ENCODE peak calls at places on chromosomes 5 and 9, in eight cellular contexts. One of them, this sample, is unnamed. For H3K36me3, the result is how much of the 10 kb centered on the place peaks cover.

GRCh38 chr9:17832812-17833211 is 253.9 kb downstream of the SH3GL2 start:
- DNase-seq in suprapubic skin: no peak
- DNase-seq in heart left ventricle: no peak
- DNase-seq in left ventricle myocardium inferior: no peak
- DNase-seq in Caco-2: no peak
- DNase-seq in esophagus squamous epithelium: no peak
- DNase-seq in mammary epithelial cell: no peak
- DNase-seq in PC-3: peak
- DNase-seq in this sample: no peak

GRCh38 chr5:50958852-50959457 is 292.5 kb downstream of the PARP8 start:
- DNase-seq in suprapubic skin: no peak
- DNase-seq in esophagus squamous epithelium: no peak
- DNase-seq in left ventricle myocardium inferior: no peak
- DNase-seq in PC-3: peak
- DNase-seq in mammary epithelial cell: peak
- DNase-seq in Caco-2: peak
- DNase-seq in heart left ventricle: no peak
- DNase-seq in this sample: no peak

GRCh38 chr5:92505145-92505544 is 1075.9 kb downstream of the NR2F1-AS1 start:
- DNase-seq in esophagus squamous epithelium: no peak
- DNase-seq in Caco-2: no peak
- DNase-seq in mammary epithelial cell: peak
- DNase-seq in PC-3: no peak
- DNase-seq in heart left ventricle: no peak
- DNase-seq in suprapubic skin: no peak
- DNase-seq in left ventricle myocardium inferior: no peak
- DNase-seq in this sample: no peak

GRCh38 chr9:127974769-127975261 is 6.0 kb downstream of the EEIG1 start:
- DNase-seq in left ventricle myocardium inferior: no peak
- DNase-seq in esophagus squamous epithelium: no peak
- DNase-seq in suprapubic skin: no peak
- DNase-seq in heart left ventricle: peak
- DNase-seq in mammary epithelial cell: no peak
- DNase-seq in PC-3: no peak
- DNase-seq in Caco-2: no peak
- DNase-seq in this sample: no peak

GRCh38 chr5:39102684-39103155 is 28.5 kb upstream of the RICTOR start:
- DNase-seq in esophagus squamous epithelium: no peak
- DNase-seq in suprapubic skin: no peak
- DNase-seq in PC-3: no peak
- DNase-seq in Caco-2: no peak
- DNase-seq in left ventricle myocardium inferior: no peak
- DNase-seq in mammary epithelial cell: no peak
- DNase-seq in heart left ventricle: no peak
- DNase-seq in this sample: no peak

GRCh38 chr5:62569466-62569865 is 9.2 kb upstream of the LRRC70 start:
- DNase-seq in Caco-2: no peak
- DNase-seq in esophagus squamous epithelium: no peak
- DNase-seq in suprapubic skin: no peak
- DNase-seq in mammary epithelial cell: no peak
- DNase-seq in left ventricle myocardium inferior: no peak
- DNase-seq in PC-3: no peak
- DNase-seq in heart left ventricle: no peak
- DNase-seq in this sample: no peak

GRCh38 chr9:134652291-134653225 is 11.0 kb downstream of the COL5A1 start:
- DNase-seq in left ventricle myocardium inferior: peak
- DNase-seq in PC-3: no peak
- DNase-seq in suprapubic skin: no peak
- DNase-seq in esophagus squamous epithelium: no peak
- DNase-seq in mammary epithelial cell: no peak
- DNase-seq in Caco-2: no peak
- DNase-seq in heart left ventricle: peak
- DNase-seq in this sample: no peak

GRCh38 chr9:133612051-133612450 is 2.9 kb upstream of the FAM163B start:
- DNase-seq in esophagus squamous epithelium: no peak
- DNase-seq in suprapubic skin: no peak
- DNase-seq in Caco-2: no peak
- DNase-seq in heart left ventricle: no peak
- DNase-seq in mammary epithelial cell: no peak
- DNase-seq in PC-3: no peak
- DNase-seq in left ventricle myocardium inferior: no peak
- DNase-seq in this sample: no peak

GRCh38 chr5:141559481-141559880 is 59.3 kb downstream of the DIAPH1 start:
- DNase-seq in Caco-2: no peak
- DNase-seq in suprapubic skin: no peak
- DNase-seq in PC-3: peak
- DNase-seq in left ventricle myocardium inferior: no peak
- DNase-seq in heart left ventricle: no peak
- DNase-seq in esophagus squamous epithelium: no peak
- DNase-seq in mammary epithelial cell: peak
- DNase-seq in this sample: no peak

GRCh38 chr5:167123126-167123525 is 1168.3 kb upstream of the WWC1 start:
- DNase-seq in mammary epithelial cell: no peak
- DNase-seq in PC-3: no peak
- DNase-seq in suprapubic skin: no peak
- DNase-seq in esophagus squamous epithelium: no peak
- DNase-seq in heart left ventricle: no peak
- DNase-seq in left ventricle myocardium inferior: no peak
- DNase-seq in Caco-2: no peak
- DNase-seq in this sample: no peak

GRCh38 chr5:58450811-58451629 is 8.9 kb downstream of the PLK2 start:
- DNase-seq in Caco-2: no peak
- DNase-seq in left ventricle myocardium inferior: no peak
- DNase-seq in mammary epithelial cell: peak
- DNase-seq in PC-3: no peak
- DNase-seq in heart left ventricle: no peak
- DNase-seq in esophagus squamous epithelium: no peak
- DNase-seq in suprapubic skin: no peak
- DNase-seq in this sample: no peak

GRCh38 chr5:149635394-149635793 is 54.1 kb downstream of the ARHGEF37 start:
- DNase-seq in Caco-2: no peak
- DNase-seq in heart left ventricle: no peak
- DNase-seq in left ventricle myocardium inferior: no peak
- DNase-seq in esophagus squamous epithelium: no peak
- DNase-seq in suprapubic skin: peak
- DNase-seq in mammary epithelial cell: peak
- DNase-seq in PC-3: no peak
- DNase-seq in this sample: no peak

GRCh38 chr9:69470186-69470977 is 145.4 kb downstream of the ENTREP1 start:
- DNase-seq in mammary epithelial cell: no peak
- DNase-seq in esophagus squamous epithelium: no peak
- DNase-seq in Caco-2: peak
- DNase-seq in heart left ventricle: no peak
- DNase-seq in PC-3: no peak
- DNase-seq in left ventricle myocardium inferior: no peak
- DNase-seq in suprapubic skin: no peak
- DNase-seq in this sample: no peak

GRCh38 chr5:584846-585245 is 27.3 kb upstream of the CEP72 start:
- DNase-seq in mammary epithelial cell: no peak
- DNase-seq in suprapubic skin: no peak
- DNase-seq in heart left ventricle: no peak
- DNase-seq in esophagus squamous epithelium: no peak
- DNase-seq in PC-3: no peak
- DNase-seq in left ventricle myocardium inferior: no peak
- DNase-seq in Caco-2: no peak
- DNase-seq in this sample: no peak

GRCh38 chr9:71755230-71755629 is 13.1 kb downstream of the CEMIP2 start:
- DNase-seq in mammary epithelial cell: no peak
- DNase-seq in Caco-2: no peak
- DNase-seq in left ventricle myocardium inferior: no peak
- DNase-seq in suprapubic skin: no peak
- DNase-seq in PC-3: no peak
- DNase-seq in esophagus squamous epithelium: no peak
- DNase-seq in heart left ventricle: no peak
- DNase-seq in this sample: no peak

GRCh38 chr9:71758277-71758676 is 10.0 kb downstream of the CEMIP2 start:
- DNase-seq in PC-3: peak
- DNase-seq in esophagus squamous epithelium: no peak
- DNase-seq in Caco-2: no peak
- DNase-seq in mammary epithelial cell: no peak
- DNase-seq in heart left ventricle: no peak
- DNase-seq in suprapubic skin: no peak
- DNase-seq in left ventricle myocardium inferior: no peak
- DNase-seq in this sample: no peak

GRCh38 chr9:71755869-71756268 is 12.4 kb downstream of the CEMIP2 start:
- DNase-seq in Caco-2: no peak
- DNase-seq in mammary epithelial cell: no peak
- DNase-seq in PC-3: no peak
- DNase-seq in left ventricle myocardium inferior: no peak
- DNase-seq in heart left ventricle: no peak
- DNase-seq in esophagus squamous epithelium: no peak
- DNase-seq in suprapubic skin: no peak
- DNase-seq in this sample: no peak

GRCh38 chr9:71758785-71759184 is 9.5 kb downstream of the CEMIP2 start:
- DNase-seq in PC-3: peak
- DNase-seq in esophagus squamous epithelium: no peak
- DNase-seq in heart left ventricle: no peak
- DNase-seq in Caco-2: no peak
- DNase-seq in left ventricle myocardium inferior: no peak
- DNase-seq in suprapubic skin: no peak
- DNase-seq in mammary epithelial cell: peak
- DNase-seq in this sample: no peak

DNA sequence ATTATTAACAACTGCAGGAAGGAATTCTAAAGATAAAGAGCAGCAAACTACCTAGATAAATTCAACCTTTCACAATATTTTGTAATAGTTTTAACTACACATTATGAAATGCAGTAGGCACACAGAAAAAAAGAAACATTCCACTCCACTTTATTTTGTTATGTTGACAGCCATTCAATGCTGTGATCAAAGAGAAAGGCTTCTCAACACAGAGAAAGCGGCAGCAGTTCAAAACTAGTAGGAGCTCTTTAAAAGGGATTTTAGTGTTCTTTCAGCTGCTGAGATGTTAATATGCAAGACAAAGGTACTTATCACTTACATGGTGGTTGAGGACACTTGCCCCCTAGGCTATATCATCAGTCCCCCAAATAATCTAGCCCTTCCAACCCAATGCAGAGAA is 11.6 kb downstream of the CEMIP2 start:
- DNase-seq in mammary epithelial cell: no peak
- DNase-seq in esophagus squamous epithelium: no peak
- DNase-seq in left ventricle myocardium inferior: no peak
- DNase-seq in PC-3: no peak
- DNase-seq in Caco-2: no peak
- DNase-seq in suprapubic skin: no peak
- DNase-seq in heart left ventricle: no peak
- DNase-seq in this sample: no peak
- H3K36me3 ChIP-seq in mammary epithelial cell: under half
- H3K36me3 ChIP-seq in esophagus squamous epithelium: under half
- H3K36me3 ChIP-seq in left ventricle myocardium inferior: under half
- H3K36me3 ChIP-seq in PC-3: under half
- H3K36me3 ChIP-seq in Caco-2: under half
- H3K36me3 ChIP-seq in suprapubic skin: under half
- H3K36me3 ChIP-seq in heart left ventricle: under half
- H3K36me3 ChIP-seq in this sample: under half

DNA sequence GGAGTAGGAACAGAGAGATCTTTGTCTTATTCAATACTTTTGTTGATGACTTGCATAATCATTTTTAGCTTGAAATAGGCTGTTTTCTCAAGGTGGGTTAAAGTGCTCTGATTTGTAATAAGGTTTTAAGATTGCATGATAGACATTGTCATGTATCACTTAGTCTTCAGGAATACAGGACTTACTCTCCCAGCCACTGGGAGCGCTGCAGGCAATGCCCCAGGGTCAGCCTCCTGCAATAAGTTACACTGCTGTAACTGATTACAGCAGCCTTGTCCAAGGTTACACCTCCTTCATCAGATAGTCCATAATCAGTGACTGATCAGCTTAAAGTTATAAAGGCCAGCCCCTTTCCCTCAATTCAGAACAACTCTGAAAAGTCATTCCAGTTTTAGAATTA is 218.6 kb downstream of the ESM1 start:
- DNase-seq in Caco-2: peak
- DNase-seq in left ventricle myocardium inferior: no peak
- DNase-seq in heart left ventricle: no peak
- DNase-seq in suprapubic skin: no peak
- DNase-seq in PC-3: no peak
- DNase-seq in mammary epithelial cell: peak
- DNase-seq in esophagus squamous epithelium: no peak
- DNase-seq in this sample: no peak
- TF ChIP-seq CTCF in Caco-2: peak
- TF ChIP-seq CTCF in left ventricle myocardium inferior: no peak
- TF ChIP-seq CTCF in heart left ventricle: no peak
- TF ChIP-seq CTCF in suprapubic skin: no peak
- TF ChIP-seq CTCF in PC-3: peak
- TF ChIP-seq CTCF in mammary epithelial cell: peak
- TF ChIP-seq CTCF in esophagus squamous epithelium: no peak
- TF ChIP-seq CTCF in this sample: no peak

DNA sequence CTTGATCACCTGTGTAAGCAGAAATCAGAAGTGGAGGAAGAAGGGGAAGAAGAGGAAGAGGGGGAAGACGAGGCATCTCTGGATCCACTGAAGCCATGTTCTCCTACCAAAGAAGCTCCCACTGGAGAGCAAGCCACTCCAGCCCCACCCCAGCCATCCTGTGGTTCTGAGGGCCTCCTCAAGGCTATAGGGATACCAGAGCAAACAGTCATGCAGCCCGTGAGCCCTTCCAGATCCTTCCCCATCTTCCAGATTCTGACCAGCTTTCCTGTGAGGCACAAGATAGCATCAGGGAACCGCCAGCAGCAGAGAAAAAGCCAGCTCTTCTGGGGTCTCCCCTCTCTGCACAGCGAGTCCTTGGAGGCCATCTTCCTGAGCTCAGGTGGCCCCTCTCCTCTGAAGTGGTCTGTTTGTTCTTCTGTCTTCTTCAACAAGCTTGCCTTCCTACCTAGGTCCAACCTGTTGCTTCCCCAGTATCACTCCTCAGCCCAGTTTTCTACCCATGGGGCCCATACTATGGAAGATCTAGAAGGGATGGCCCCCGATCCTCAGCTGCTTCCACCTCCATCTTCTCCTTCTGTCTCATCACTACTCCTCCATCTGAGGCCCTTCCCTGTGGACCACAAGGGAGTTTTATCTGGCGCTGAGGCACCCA is 29.4 kb downstream of the VCP start:
- DNase-seq in PC-3: no peak
- DNase-seq in suprapubic skin: no peak
- DNase-seq in mammary epithelial cell: no peak
- DNase-seq in heart left ventricle: no peak
- DNase-seq in left ventricle myocardium inferior: no peak
- DNase-seq in esophagus squamous epithelium: no peak
- DNase-seq in Caco-2: no peak
- DNase-seq in this sample: no peak
- H3K36me3 ChIP-seq in PC-3: under half
- H3K36me3 ChIP-seq in suprapubic skin: under half
- H3K36me3 ChIP-seq in mammary epithelial cell: under half
- H3K36me3 ChIP-seq in heart left ventricle: half or more
- H3K36me3 ChIP-seq in left ventricle myocardium inferior: half or more
- H3K36me3 ChIP-seq in esophagus squamous epithelium: under half
- H3K36me3 ChIP-seq in Caco-2: under half
- H3K36me3 ChIP-seq in this sample: under half

DNA sequence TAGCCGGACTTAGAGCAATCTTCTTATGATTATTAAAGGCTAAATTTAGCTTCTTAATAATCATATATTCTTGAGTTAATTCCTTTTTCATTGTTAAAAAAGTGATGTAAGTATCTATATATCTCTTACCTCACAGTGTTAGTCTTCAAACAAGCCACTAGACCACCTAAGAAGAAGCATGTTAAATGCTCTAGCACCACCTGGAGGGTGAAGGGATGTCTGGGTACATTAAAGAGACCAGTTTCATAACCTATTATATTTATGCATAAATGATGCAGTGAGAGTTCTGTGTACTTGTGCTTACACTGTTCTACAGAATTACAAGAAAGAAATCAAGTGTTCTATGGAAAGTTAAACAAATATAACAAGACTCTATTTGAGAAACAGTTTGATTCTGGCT is 55.9 kb upstream of the SLCO6A1 start:
- DNase-seq in esophagus squamous epithelium: no peak
- DNase-seq in suprapubic skin: no peak
- DNase-seq in Caco-2: peak
- DNase-seq in left ventricle myocardium inferior: no peak
- DNase-seq in heart left ventricle: no peak
- DNase-seq in PC-3: peak
- DNase-seq in mammary epithelial cell: no peak
- DNase-seq in this sample: no peak
- TF ChIP-seq CTCF in esophagus squamous epithelium: no peak
- TF ChIP-seq CTCF in suprapubic skin: no peak
- TF ChIP-seq CTCF in Caco-2: no peak
- TF ChIP-seq CTCF in left ventricle myocardium inferior: peak
- TF ChIP-seq CTCF in heart left ventricle: peak
- TF ChIP-seq CTCF in PC-3: peak
- TF ChIP-seq CTCF in mammary epithelial cell: peak
- TF ChIP-seq CTCF in this sample: no peak